ENCODE peak calls at places on chromosome 12, in ten cellular contexts. One of them, this sample, is unnamed.

GRCh38 chr12:2636741-2637140 is 158.0 kb upstream of the FKBP4 start:
- DNase-seq in NCI-H1436 treated with DMSO at 0.1 percent for 48 hours: no peak
- DNase-seq in M059J: no peak
- DNase-seq in stimulated activated CD8-positive, alpha-beta memory T cell treated with anti-CD3 and anti-CD28 coated beads, Interleukin-15, amount 100 ng/mL, for 1 hour: no peak
- DNase-seq in brain microvascular endothelial cell: no peak
- DNase-seq in glutamatergic neuron: no peak
- DNase-seq in endothelial cell: no peak
- DNase-seq in choroid plexus epithelial cell: no peak
- DNase-seq in adrenal gland: no peak
- DNase-seq in heart left ventricle: no peak
- DNase-seq in this sample: no peak

GRCh38 chr12:12028668-12029402 is 41.9 kb upstream of the BCL2L14 start:
- DNase-seq in NCI-H1436 treated with DMSO at 0.1 percent for 48 hours: no peak
- DNase-seq in M059J: no peak
- DNase-seq in stimulated activated CD8-positive, alpha-beta memory T cell treated with anti-CD3 and anti-CD28 coated beads, Interleukin-15, amount 100 ng/mL, for 1 hour: no peak
- DNase-seq in brain microvascular endothelial cell: no peak
- DNase-seq in glutamatergic neuron: no peak
- DNase-seq in endothelial cell: no peak
- DNase-seq in choroid plexus epithelial cell: no peak
- DNase-seq in adrenal gland: no peak
- DNase-seq in heart left ventricle: no peak
- DNase-seq in this sample: no peak

GRCh38 chr12:96219700-96220206 is 25.6 kb downstream of the ELK3 start:
- DNase-seq in NCI-H1436 treated with DMSO at 0.1 percent for 48 hours: no peak
- DNase-seq in M059J: peak
- DNase-seq in stimulated activated CD8-positive, alpha-beta memory T cell treated with anti-CD3 and anti-CD28 coated beads, Interleukin-15, amount 100 ng/mL, for 1 hour: no peak
- DNase-seq in brain microvascular endothelial cell: peak
- DNase-seq in glutamatergic neuron: no peak
- DNase-seq in endothelial cell: no peak
- DNase-seq in choroid plexus epithelial cell: peak
- DNase-seq in adrenal gland: no peak
- DNase-seq in heart left ventricle: no peak
- DNase-seq in this sample: peak

GRCh38 chr12:43696154-43696553 is 62.4 kb downstream of the PUS7L start:
- DNase-seq in NCI-H1436 treated with DMSO at 0.1 percent for 48 hours: no peak
- DNase-seq in M059J: no peak
- DNase-seq in stimulated activated CD8-positive, alpha-beta memory T cell treated with anti-CD3 and anti-CD28 coated beads, Interleukin-15, amount 100 ng/mL, for 1 hour: no peak
- DNase-seq in brain microvascular endothelial cell: no peak
- DNase-seq in glutamatergic neuron: peak
- DNase-seq in endothelial cell: no peak
- DNase-seq in choroid plexus epithelial cell: no peak
- DNase-seq in adrenal gland: no peak
- DNase-seq in heart left ventricle: no peak
- DNase-seq in this sample: no peak

GRCh38 chr12:58877243-58877743 is 43.0 kb downstream of the LRIG3 start:
- DNase-seq in NCI-H1436 treated with DMSO at 0.1 percent for 48 hours: no peak
- DNase-seq in M059J: peak
- DNase-seq in stimulated activated CD8-positive, alpha-beta memory T cell treated with anti-CD3 and anti-CD28 coated beads, Interleukin-15, amount 100 ng/mL, for 1 hour: no peak
- DNase-seq in brain microvascular endothelial cell: peak
- DNase-seq in glutamatergic neuron: no peak
- DNase-seq in endothelial cell: no peak
- DNase-seq in choroid plexus epithelial cell: peak
- DNase-seq in adrenal gland: no peak
- DNase-seq in heart left ventricle: no peak
- DNase-seq in this sample: peak

GRCh38 chr12:131066207-131066885 is 112.6 kb downstream of the ADGRD1 start:
- DNase-seq in NCI-H1436 treated with DMSO at 0.1 percent for 48 hours: no peak
- DNase-seq in M059J: no peak
- DNase-seq in stimulated activated CD8-positive, alpha-beta memory T cell treated with anti-CD3 and anti-CD28 coated beads, Interleukin-15, amount 100 ng/mL, for 1 hour: no peak
- DNase-seq in brain microvascular endothelial cell: no peak
- DNase-seq in glutamatergic neuron: no peak
- DNase-seq in endothelial cell: no peak
- DNase-seq in choroid plexus epithelial cell: no peak
- DNase-seq in adrenal gland: no peak
- DNase-seq in heart left ventricle: peak
- DNase-seq in this sample: no peak

GRCh38 chr12:96400631-96401060 is 407 bp upstream of the CDK17 start:
- DNase-seq in NCI-H1436 treated with DMSO at 0.1 percent for 48 hours: no peak
- DNase-seq in M059J: peak
- DNase-seq in stimulated activated CD8-positive, alpha-beta memory T cell treated with anti-CD3 and anti-CD28 coated beads, Interleukin-15, amount 100 ng/mL, for 1 hour: no peak
- DNase-seq in brain microvascular endothelial cell: peak
- DNase-seq in glutamatergic neuron: no peak
- DNase-seq in endothelial cell: no peak
- DNase-seq in choroid plexus epithelial cell: peak
- DNase-seq in adrenal gland: no peak
- DNase-seq in heart left ventricle: no peak
- DNase-seq in this sample: peak

GRCh38 chr12:115507951-115508722 is 769.4 kb downstream of the MED13L start:
- DNase-seq in NCI-H1436 treated with DMSO at 0.1 percent for 48 hours: no peak
- DNase-seq in M059J: no peak
- DNase-seq in stimulated activated CD8-positive, alpha-beta memory T cell treated with anti-CD3 and anti-CD28 coated beads, Interleukin-15, amount 100 ng/mL, for 1 hour: no peak
- DNase-seq in brain microvascular endothelial cell: no peak
- DNase-seq in glutamatergic neuron: no peak
- DNase-seq in endothelial cell: peak
- DNase-seq in choroid plexus epithelial cell: no peak
- DNase-seq in adrenal gland: peak
- DNase-seq in heart left ventricle: peak
- DNase-seq in this sample: no peak

GRCh38 chr12:88578821-88579518 is 1.3 kb downstream of the KITLG start:
- DNase-seq in NCI-H1436 treated with DMSO at 0.1 percent for 48 hours: no peak
- DNase-seq in M059J: peak
- DNase-seq in stimulated activated CD8-positive, alpha-beta memory T cell treated with anti-CD3 and anti-CD28 coated beads, Interleukin-15, amount 100 ng/mL, for 1 hour: no peak
- DNase-seq in brain microvascular endothelial cell: peak
- DNase-seq in glutamatergic neuron: peak
- DNase-seq in endothelial cell: peak
- DNase-seq in choroid plexus epithelial cell: peak
- DNase-seq in adrenal gland: peak
- DNase-seq in heart left ventricle: no peak
- DNase-seq in this sample: no peak